ENCODE peak calls at places on chromosomes 12 and 14, in seven cellular contexts. X, O, Q, Y, V, W and C are unnamed samples.

GRCh38 chr14:22163051-22163450 is 426.0 kb downstream of the DAD1 start:
- DNase-seq in X (no peak), O (no peak), Q (no peak), Y (no peak), V (no peak), W (no peak), C (no peak)

GRCh38 chr12:114799574-114800487 is 115.9 kb upstream of the TBX3 start:
- DNase-seq in X (peak), O (peak), Q (peak), Y (no peak), V (no peak), W (peak), C (no peak)

GRCh38 chr12:57730336-57731067 is 8.0 kb downstream of the AGAP2 start:
- DNase-seq in X (no peak), O (no peak), Q (no peak), Y (no peak), V (no peak), W (no peak), C (no peak)

GRCh38 chr12:78494911-78495310 is 369.7 kb upstream of the SYT1 start:
- DNase-seq in X (no peak), O (peak), Q (peak), Y (no peak), V (no peak), W (no peak), C (no peak)

GRCh38 chr14:95452890-95453712 is 63.3 kb downstream of the SYNE3 start:
- DNase-seq in X (no peak), O (peak), Q (no peak), Y (no peak), V (no peak), W (no peak), C (no peak)

GRCh38 chr12:110639336-110640178 is 25.6 kb downstream of the TCTN1 start:
- DNase-seq in X (no peak), O (peak), Q (peak), Y (no peak), V (no peak), W (peak), C (no peak)

GRCh38 chr14:64968167-64968566 is 4.0 kb downstream of the RAB15 start:
- DNase-seq in X (no peak), O (no peak), Q (no peak), Y (no peak), V (no peak), W (no peak), C (no peak)

GRCh38 chr12:124398578-124399227 is 103.8 kb downstream of the RFLNA start:
- DNase-seq in X (no peak), O (peak), Q (peak), Y (peak), V (no peak), W (no peak), C (no peak)

GRCh38 chr12:113333111-113333750 is 1.7 kb downstream of the SLC8B1 start:
- DNase-seq in X (no peak), O (no peak), Q (no peak), Y (no peak), V (no peak), W (no peak), C (no peak)

DNA sequence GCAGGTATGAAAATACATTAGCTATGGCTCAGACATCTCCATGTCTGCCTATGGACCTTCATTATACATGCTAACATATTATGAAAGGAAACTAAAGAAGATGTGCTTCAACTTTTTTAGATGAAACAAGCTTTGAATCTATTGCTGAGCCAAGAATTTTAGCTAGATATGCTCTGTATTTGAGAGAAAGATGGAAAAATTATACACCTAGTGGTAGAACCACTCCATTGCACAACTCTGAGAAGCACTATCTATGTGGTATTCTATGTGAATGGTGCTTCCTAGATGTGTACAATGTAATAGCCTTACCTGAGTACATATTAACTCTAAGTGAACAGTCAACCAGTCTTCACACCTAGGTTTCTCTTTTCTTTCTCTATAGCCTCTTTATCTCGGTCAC is 17.3 kb downstream of the EPYC start:
- DNase-seq in X (no peak), O (no peak), Q (no peak), Y (no peak), V (no peak), W (no peak), C (no peak)
- TF ChIP-seq CTCF in X (peak), O (peak), Q (peak), Y (no peak), V (no peak), W (peak), C (peak)

GRCh38 chr12:1540690-1541089 is 53.7 kb downstream of the FBXL14 start:
- DNase-seq in X (peak), O (peak), Q (no peak), Y (no peak), V (no peak), W (no peak), C (no peak)

GRCh38 chr12:1542599-1542998 is 51.8 kb downstream of the FBXL14 start:
- DNase-seq in X (no peak), O (no peak), Q (no peak), Y (no peak), V (no peak), W (no peak), C (no peak)

GRCh38 chr12:1546931-1547640 is 47.3 kb downstream of the FBXL14 start:
- DNase-seq in X (no peak), O (no peak), Q (no peak), Y (no peak), V (no peak), W (no peak), C (no peak)

GRCh38 chr12:1544991-1545700 is 49.2 kb downstream of the FBXL14 start:
- DNase-seq in X (peak), O (peak), Q (peak), Y (peak), V (no peak), W (no peak), C (no peak)
- TF ChIP-seq CTCF in X (peak), O (peak), Q (peak), Y (peak), V (no peak), W (peak), C (peak)

GRCh38 chr12:31521972-31522371 is 69.0 kb downstream of the DENND5B start:
- DNase-seq in X (no peak), O (peak), Q (no peak), Y (no peak), V (no peak), W (no peak), C (no peak)
- TF ChIP-seq CTCF in X (no peak), O (no peak), Q (peak), Y (no peak), V (no peak), W (no peak), C (no peak)

DNA sequence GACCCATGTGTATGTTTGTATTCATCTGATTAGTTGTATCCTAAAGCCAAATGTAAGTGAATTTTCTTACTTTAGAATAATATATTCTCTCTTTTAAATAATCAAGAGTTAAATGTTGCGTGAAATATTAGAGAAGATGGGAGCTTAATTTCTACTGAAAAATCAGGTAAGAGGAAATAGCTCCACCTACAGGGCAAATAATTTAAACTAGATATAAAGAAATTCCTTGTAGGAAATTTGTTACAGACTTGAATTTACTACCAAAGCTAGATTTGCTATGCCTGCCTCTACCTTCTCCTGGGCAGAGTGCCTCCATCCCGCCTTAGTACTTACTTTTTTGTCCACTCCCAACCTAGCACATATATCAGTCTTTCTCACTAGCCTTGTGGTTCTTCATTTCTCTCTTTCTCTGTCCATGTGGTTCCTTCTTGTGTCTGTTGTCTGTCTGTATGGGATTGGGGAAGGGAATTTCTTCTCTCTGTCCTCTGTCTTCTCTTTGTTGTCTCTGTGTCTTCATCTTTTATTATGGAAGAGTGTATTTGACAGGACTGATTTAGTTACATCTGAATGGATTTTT is 44.7 kb downstream of the PALS1 start:
- DNase-seq in X (peak), O (peak), Q (peak), Y (no peak), V (no peak), W (no peak), C (no peak)
- TF ChIP-seq CTCF in X (peak), O (peak), Q (peak), Y (peak), V (peak), W (peak), C (peak)

GRCh38 chr14:36258241-36258640 is 62.2 kb downstream of the MBIP start:
- DNase-seq in X (no peak), O (no peak), Q (no peak), Y (no peak), V (no peak), W (no peak), C (no peak)

GRCh38 chr14:36256131-36256801 is 64.2 kb downstream of the MBIP start:
- DNase-seq in X (no peak), O (peak), Q (peak), Y (peak), V (no peak), W (no peak), C (no peak)

GRCh38 chr14:36254020-36254614 is 66.3 kb downstream of the MBIP start:
- DNase-seq in X (no peak), O (peak), Q (peak), Y (no peak), V (no peak), W (peak), C (no peak)
- TF ChIP-seq CTCF in X (peak), O (peak), Q (peak), Y (no peak), V (no peak), W (peak), C (peak)

GRCh38 chr14:92325835-92326234 is 2.9 kb downstream of the SLC24A4 start:
- DNase-seq in X (no peak), O (no peak), Q (no peak), Y (no peak), V (no peak), W (no peak), C (no peak)
- TF ChIP-seq CTCF in X (no peak), O (no peak), Q (no peak), Y (no peak), V (no peak), W (peak), C (peak)

DNA sequence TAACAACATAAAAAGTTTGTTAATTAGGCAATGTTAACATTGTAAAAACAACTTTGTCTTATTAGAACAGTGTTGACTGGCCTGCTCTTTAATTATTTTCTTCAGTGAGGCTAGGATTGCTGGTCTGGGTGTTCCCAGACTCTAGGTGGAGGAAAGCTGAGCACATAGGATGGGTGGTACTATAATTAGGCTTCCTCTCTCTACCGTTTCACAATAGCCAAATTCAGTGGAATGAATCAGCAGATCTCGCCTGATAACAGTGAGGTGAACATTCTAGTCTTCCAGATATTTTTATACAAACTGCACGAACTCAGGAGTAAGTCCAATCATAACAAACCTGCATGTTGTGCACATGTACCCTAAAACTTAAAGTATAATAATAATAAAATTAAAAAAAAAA is 11.9 kb downstream of the PTGDR start:
- DNase-seq in X (no peak), O (peak), Q (peak), Y (no peak), V (no peak), W (no peak), C (no peak)
- TF ChIP-seq CTCF in X (no peak), O (no peak), Q (no peak), Y (no peak), V (no peak), W (no peak), C (no peak)

DNA sequence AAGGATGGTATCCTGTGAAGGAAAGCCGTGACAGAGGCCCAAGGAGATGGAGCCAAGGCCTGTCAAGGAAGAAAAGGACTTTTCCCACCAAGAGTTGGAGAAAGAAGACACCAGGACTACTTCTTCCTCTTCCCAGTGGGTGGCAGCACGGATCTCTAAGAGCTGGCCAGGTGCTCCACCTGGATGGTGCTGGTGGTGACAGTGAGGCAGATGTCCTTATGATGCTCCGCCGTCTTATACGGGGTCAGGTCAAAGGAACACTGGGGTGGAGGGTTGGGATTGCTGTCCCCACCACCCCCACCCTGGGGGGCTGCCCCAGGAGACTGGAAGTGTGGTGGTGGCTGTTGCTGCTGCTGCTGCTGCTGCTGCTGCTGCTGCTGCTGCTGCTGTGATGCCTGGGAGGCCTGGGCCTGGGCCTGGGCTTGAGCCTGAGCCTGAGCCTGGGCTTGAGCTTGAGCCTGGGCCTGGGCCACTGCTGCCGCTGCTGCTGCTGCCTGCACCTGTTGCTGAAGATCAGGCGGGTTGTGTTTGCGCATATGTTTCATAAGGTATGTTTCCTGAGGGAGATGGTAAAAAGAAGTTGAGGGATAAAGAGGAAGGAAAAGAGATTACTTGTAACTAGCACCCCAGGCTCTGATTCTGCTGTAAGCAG is 4.8 kb upstream of the ING4 start:
- DNase-seq in X (peak), O (no peak), Q (no peak), Y (no peak), V (no peak), W (peak), C (no peak)
- TF ChIP-seq CTCF in X (peak), O (no peak), Q (no peak), Y (no peak), V (no peak), W (peak), C (no peak)

GRCh38 chr14:70087380-70087697 is 101.4 kb downstream of the SLC8A3 start:
- DNase-seq in X (no peak), O (no peak), Q (no peak), Y (no peak), V (no peak), W (no peak), C (no peak)

GRCh38 chr14:70084226-70084625 is 104.5 kb downstream of the SLC8A3 start:
- DNase-seq in X (no peak), O (no peak), Q (no peak), Y (no peak), V (no peak), W (no peak), C (peak)

DNA sequence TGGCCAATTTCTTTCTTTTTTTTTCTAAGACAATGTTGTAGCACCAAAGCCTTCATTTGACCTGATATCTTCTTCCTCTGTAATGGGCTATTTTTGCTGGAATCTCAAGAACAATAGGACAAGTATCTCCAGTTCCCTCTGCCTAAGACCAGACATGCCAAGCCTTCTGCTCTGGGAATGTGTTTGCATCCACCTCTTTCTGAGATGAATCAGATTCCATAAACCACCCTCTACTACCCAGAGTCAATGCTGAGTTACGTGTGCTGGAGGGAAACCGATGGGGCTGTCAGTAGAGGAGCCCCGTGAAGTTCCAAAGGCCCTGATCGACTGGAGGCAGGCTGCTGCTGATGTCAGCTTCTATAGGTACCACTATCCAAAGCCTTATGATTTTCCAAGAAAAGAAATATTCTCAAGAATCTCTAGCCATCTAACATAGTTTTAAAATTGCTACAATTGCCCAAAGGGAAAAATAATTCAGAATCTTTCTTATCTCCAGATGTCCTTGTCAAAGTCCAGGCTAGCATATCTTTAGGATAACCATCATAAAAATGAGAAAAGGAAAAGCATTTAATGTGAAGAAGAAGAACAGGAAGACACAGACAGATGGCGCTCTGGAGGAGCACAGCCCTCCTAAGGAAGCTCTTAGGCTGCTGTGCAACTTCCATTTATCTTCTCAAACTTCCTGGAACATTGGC is 101.9 kb downstream of the SLC8A3 start:
- DNase-seq in X (peak), O (peak), Q (peak), Y (no peak), V (no peak), W (peak), C (peak)
- TF ChIP-seq CTCF in X (peak), O (peak), Q (peak), Y (no peak), V (no peak), W (peak), C (peak)